ENCODE peak calls at places on chromosome 5, in four cellular contexts. E is activated naive CD8-positive, alpha-beta T cell treated with anti-CD3 and anti-CD28 coated beads, Interleukin-2, amount 50 U/mL, for 24 hours; J is mucosa of descending colon; A is AG04450. S is an unnamed sample.

GRCh38 chr5:37696190-37697021 is 143.4 kb downstream of the GDNF start:
- DNase-seq in E (no peak), J (no peak), A (no peak), S (no peak)

GRCh38 chr5:14452685-14453084 is 128.9 kb upstream of the OTULINL start:
- DNase-seq in E (no peak), J (no peak), A (no peak), S (no peak)

GRCh38 chr5:138180183-138180782 is 1.4 kb downstream of the KIF20A start:
- DNase-seq in E (no peak), J (no peak), A (peak; percentile 18), S (peak; percentile 90)

GRCh38 chr5:66307647-66308257 is 163.7 kb downstream of the SREK1 start:
- DNase-seq in E (no peak), J (no peak), A (peak; percentile 20), S (peak; percentile 89)

GRCh38 chr5:143341807-143342570 is 61.5 kb downstream of the NR3C1 start:
- DNase-seq in E (no peak), J (no peak), A (no peak), S (peak; percentile 82)

GRCh38 chr5:34866989-34867471 is 28.1 kb downstream of the TTC23L start:
- DNase-seq in E (no peak), J (no peak), A (no peak), S (peak; percentile 86)

GRCh38 chr5:39905356-39905755 is 480.6 kb upstream of the DAB2 start:
- DNase-seq in E (no peak), J (no peak), A (no peak), S (no peak)

GRCh38 chr5:181215997-181216982 is 6.8 kb upstream of the TRIM41 start:
- DNase-seq in E (peak; percentile 39), J (no peak), A (no peak), S (no peak)

GRCh38 chr5:84287964-84288363 is 96.7 kb downstream of the EDIL3 start:
- DNase-seq in E (no peak), J (no peak), A (peak; percentile 44), S (peak; percentile 91)

GRCh38 chr5:67221487-67222242 is 25.1 kb upstream of the CD180 start:
- DNase-seq in E (peak; percentile 41), J (no peak), A (no peak), S (no peak)

GRCh38 chr5:100676807-100677631 is 141.8 kb downstream of the FAM174A start:
- DNase-seq in E (no peak), J (no peak), A (no peak), S (no peak)

GRCh38 chr5:5270958-5271605 is 131.0 kb downstream of the ADAMTS16 start:
- DNase-seq in E (no peak), J (peak; percentile 66), A (no peak), S (no peak)

GRCh38 chr5:148083203-148083602 is 19.4 kb downstream of the SPINK5 start:
- DNase-seq in E (no peak), J (no peak), A (no peak), S (no peak)

GRCh38 chr5:116876240-116876840 is 301.7 kb upstream of the SEMA6A start:
- DNase-seq in E (no peak), J (no peak), A (no peak), S (no peak)

GRCh38 chr5:124628721-124629596 is 117.5 kb downstream of the ZNF608 start:
- DNase-seq in E (no peak), J (no peak), A (peak; percentile 82), S (peak; percentile 0)

GRCh38 chr5:6305821-6306220 is 72.5 kb downstream of the MED10 start:
- DNase-seq in E (no peak), J (no peak), A (no peak), S (no peak)

GRCh38 chr5:173512637-173513435 is 103.6 kb downstream of the BOD1 start:
- DNase-seq in E (no peak), J (no peak), A (no peak), S (no peak)

GRCh38 chr5:140833993-140834392 is at the start of gene PCDHA7:
- DNase-seq in E (no peak), J (no peak), A (no peak), S (peak; percentile 2)

GRCh38 chr5:147187163-147187562 is 47.7 kb upstream of the STK32A start:
- DNase-seq in E (no peak), J (no peak), A (no peak), S (no peak)